ENCODE peak calls at places on chromosomes 2 and 18, in nine cellular contexts. One of them, this sample, is unnamed.

GRCh38 chr2:119011910-119012209 is 69.9 kb downstream of the MARCO start:
- DNase-seq in spleen: no peak
- DNase-seq in H1: no peak
- DNase-seq in GM12891: no peak
- DNase-seq in HepG2: no peak
- DNase-seq in GM23338: no peak
- DNase-seq in upper lobe of left lung: no peak
- DNase-seq in HL-60: no peak
- DNase-seq in transverse colon: no peak
- DNase-seq in this sample: no peak

GRCh38 chr2:65055427-65056214 is 595 bp upstream of the CEP68 start:
- DNase-seq in spleen: peak; percentile 95
- DNase-seq in GM23338: no peak
- DNase-seq in H1: peak; percentile 77
- DNase-seq in HL-60: peak; percentile 65
- DNase-seq in transverse colon: peak; percentile 77
- DNase-seq in upper lobe of left lung: peak; percentile 93
- DNase-seq in HepG2: no peak
- DNase-seq in GM12891: no peak
- DNase-seq in this sample: no peak

GRCh38 chr18:12009581-12010140 is 28.4 kb downstream of the IMPA2 start:
- DNase-seq in GM12891: no peak
- DNase-seq in GM23338: no peak
- DNase-seq in H1: no peak
- DNase-seq in transverse colon: no peak
- DNase-seq in spleen: no peak
- DNase-seq in upper lobe of left lung: no peak
- DNase-seq in HL-60: no peak
- DNase-seq in HepG2: no peak
- DNase-seq in this sample: no peak

GRCh38 chr2:209666296-209666695 is 105.3 kb upstream of the UNC80 start:
- DNase-seq in GM12891: no peak
- DNase-seq in H1: no peak
- DNase-seq in GM23338: peak; percentile 15
- DNase-seq in upper lobe of left lung: no peak
- DNase-seq in transverse colon: no peak
- DNase-seq in spleen: no peak
- DNase-seq in HL-60: no peak
- DNase-seq in HepG2: no peak
- DNase-seq in this sample: no peak

GRCh38 chr2:29834036-29834540 is 87.3 kb downstream of the ALK start:
- DNase-seq in spleen: no peak
- DNase-seq in H1: no peak
- DNase-seq in HepG2: no peak
- DNase-seq in GM23338: no peak
- DNase-seq in transverse colon: no peak
- DNase-seq in upper lobe of left lung: no peak
- DNase-seq in GM12891: no peak
- DNase-seq in HL-60: no peak
- DNase-seq in this sample: no peak

GRCh38 chr2:128037624-128038023 is 9.8 kb upstream of the SAP130 start:
- DNase-seq in HepG2: no peak
- DNase-seq in GM12891: no peak
- DNase-seq in spleen: no peak
- DNase-seq in GM23338: peak; percentile 35
- DNase-seq in H1: peak; percentile 56
- DNase-seq in transverse colon: no peak
- DNase-seq in HL-60: no peak
- DNase-seq in upper lobe of left lung: no peak
- DNase-seq in this sample: no peak

GRCh38 chr18:23087352-23087751 is 47.9 kb upstream of the CABLES1 start:
- DNase-seq in spleen: no peak
- DNase-seq in upper lobe of left lung: no peak
- DNase-seq in H1: no peak
- DNase-seq in HL-60: no peak
- DNase-seq in GM23338: no peak
- DNase-seq in transverse colon: no peak
- DNase-seq in HepG2: no peak
- DNase-seq in GM12891: no peak
- DNase-seq in this sample: no peak

GRCh38 chr2:215832791-215833190 is 180.6 kb downstream of the MREG start:
- DNase-seq in upper lobe of left lung: no peak
- DNase-seq in GM12891: no peak
- DNase-seq in GM23338: no peak
- DNase-seq in transverse colon: no peak
- DNase-seq in spleen: no peak
- DNase-seq in HL-60: peak; percentile 48
- DNase-seq in H1: no peak
- DNase-seq in HepG2: peak; percentile 39
- DNase-seq in this sample: no peak

GRCh38 chr2:231717281-231718180 is 9.2 kb downstream of the PTMA start:
- DNase-seq in H1: peak; percentile 74
- DNase-seq in transverse colon: no peak
- DNase-seq in GM12891: no peak
- DNase-seq in HL-60: peak; percentile 95
- DNase-seq in spleen: no peak
- DNase-seq in GM23338: peak; percentile 75
- DNase-seq in upper lobe of left lung: no peak
- DNase-seq in HepG2: peak; percentile 67
- DNase-seq in this sample: no peak

GRCh38 chr2:460861-461260 is 173.0 kb upstream of the ALKAL2 start:
- DNase-seq in transverse colon: peak; percentile 16
- DNase-seq in GM12891: no peak
- DNase-seq in HepG2: no peak
- DNase-seq in spleen: no peak
- DNase-seq in H1: no peak
- DNase-seq in HL-60: no peak
- DNase-seq in GM23338: no peak
- DNase-seq in upper lobe of left lung: no peak
- DNase-seq in this sample: no peak

GRCh38 chr18:2848879-2849254 is 2.1 kb downstream of the EMILIN2 start:
- DNase-seq in spleen: no peak
- DNase-seq in GM23338: no peak
- DNase-seq in transverse colon: no peak
- DNase-seq in HepG2: no peak
- DNase-seq in upper lobe of left lung: no peak
- DNase-seq in H1: no peak
- DNase-seq in HL-60: no peak
- DNase-seq in GM12891: no peak
- DNase-seq in this sample: no peak

GRCh38 chr2:189109921-189110397 is 69.6 kb downstream of the COL5A2 start:
- DNase-seq in H1: no peak
- DNase-seq in HepG2: peak; percentile 60
- DNase-seq in HL-60: no peak
- DNase-seq in upper lobe of left lung: no peak
- DNase-seq in transverse colon: no peak
- DNase-seq in GM12891: no peak
- DNase-seq in spleen: no peak
- DNase-seq in GM23338: peak; percentile 34
- DNase-seq in this sample: no peak

GRCh38 chr2:136392897-136393296 is 274.9 kb upstream of the CXCR4 start:
- DNase-seq in spleen: no peak
- DNase-seq in transverse colon: no peak
- DNase-seq in upper lobe of left lung: no peak
- DNase-seq in GM23338: no peak
- DNase-seq in HepG2: no peak
- DNase-seq in H1: no peak
- DNase-seq in HL-60: no peak
- DNase-seq in GM12891: no peak
- DNase-seq in this sample: no peak

GRCh38 chr2:47359375-47359868 is 43.5 kb upstream of the MSH2 start:
- DNase-seq in GM23338: no peak
- DNase-seq in GM12891: no peak
- DNase-seq in HL-60: no peak
- DNase-seq in spleen: no peak
- DNase-seq in transverse colon: no peak
- DNase-seq in HepG2: no peak
- DNase-seq in upper lobe of left lung: no peak
- DNase-seq in H1: no peak
- DNase-seq in this sample: no peak

GRCh38 chr18:31992836-31993575 is 25.6 kb upstream of the RNF125 start:
- DNase-seq in GM23338: peak; percentile 68
- DNase-seq in transverse colon: no peak
- DNase-seq in spleen: no peak
- DNase-seq in HL-60: no peak
- DNase-seq in GM12891: no peak
- DNase-seq in HepG2: no peak
- DNase-seq in H1: peak; percentile 47
- DNase-seq in upper lobe of left lung: no peak
- DNase-seq in this sample: no peak

GRCh38 chr18:42086288-42086687 is 131.3 kb downstream of the PIK3C3 start:
- DNase-seq in GM23338: no peak
- DNase-seq in spleen: no peak
- DNase-seq in H1: no peak
- DNase-seq in transverse colon: no peak
- DNase-seq in GM12891: no peak
- DNase-seq in HepG2: no peak
- DNase-seq in upper lobe of left lung: no peak
- DNase-seq in HL-60: no peak
- DNase-seq in this sample: no peak
- TF ChIP-seq POLR2AphosphoS5 in GM23338: no peak
- TF ChIP-seq POLR2AphosphoS5 in spleen: no peak
- TF ChIP-seq POLR2AphosphoS5 in H1: no peak
- TF ChIP-seq POLR2AphosphoS5 in transverse colon: no peak
- TF ChIP-seq POLR2AphosphoS5 in GM12891: no peak
- TF ChIP-seq POLR2AphosphoS5 in HepG2: no peak
- TF ChIP-seq POLR2AphosphoS5 in upper lobe of left lung: no peak
- TF ChIP-seq POLR2AphosphoS5 in HL-60: no peak
- TF ChIP-seq POLR2AphosphoS5 in this sample: no peak

GRCh38 chr2:226799211-226799975 is at the start of gene IRS1:
- DNase-seq in GM23338: peak; percentile 86
- DNase-seq in GM12891: peak; percentile 50
- DNase-seq in H1: peak; percentile 78
- DNase-seq in HL-60: peak; percentile 48
- DNase-seq in upper lobe of left lung: peak; percentile 94
- DNase-seq in HepG2: peak; percentile 66
- DNase-seq in spleen: peak; percentile 90
- DNase-seq in transverse colon: peak; percentile 73
- DNase-seq in this sample: peak; percentile 44

GRCh38 chr2:226800941-226801784 is 1.5 kb upstream of the IRS1 start:
- DNase-seq in transverse colon: peak; percentile 91
- DNase-seq in upper lobe of left lung: peak; percentile 94
- DNase-seq in GM12891: peak; percentile 70
- DNase-seq in spleen: peak; percentile 92
- DNase-seq in H1: peak; percentile 97
- DNase-seq in GM23338: peak; percentile 91
- DNase-seq in HepG2: peak; percentile 79
- DNase-seq in HL-60: no peak
- DNase-seq in this sample: peak; percentile 67

GRCh38 chr2:226799976-226800940 is 638 bp upstream of the IRS1 start:
- DNase-seq in H1: peak; percentile 46
- DNase-seq in GM12891: no peak
- DNase-seq in GM23338: peak; percentile 38
- DNase-seq in HL-60: no peak
- DNase-seq in HepG2: peak; percentile 98
- DNase-seq in transverse colon: peak; percentile 33
- DNase-seq in spleen: no peak
- DNase-seq in upper lobe of left lung: no peak
- DNase-seq in this sample: no peak

GRCh38 chr2:226803410-226803809 is 3.8 kb upstream of the IRS1 start:
- DNase-seq in spleen: no peak
- DNase-seq in GM12891: no peak
- DNase-seq in upper lobe of left lung: no peak
- DNase-seq in GM23338: no peak
- DNase-seq in HL-60: no peak
- DNase-seq in transverse colon: no peak
- DNase-seq in H1: no peak
- DNase-seq in HepG2: no peak
- DNase-seq in this sample: no peak

DNA sequence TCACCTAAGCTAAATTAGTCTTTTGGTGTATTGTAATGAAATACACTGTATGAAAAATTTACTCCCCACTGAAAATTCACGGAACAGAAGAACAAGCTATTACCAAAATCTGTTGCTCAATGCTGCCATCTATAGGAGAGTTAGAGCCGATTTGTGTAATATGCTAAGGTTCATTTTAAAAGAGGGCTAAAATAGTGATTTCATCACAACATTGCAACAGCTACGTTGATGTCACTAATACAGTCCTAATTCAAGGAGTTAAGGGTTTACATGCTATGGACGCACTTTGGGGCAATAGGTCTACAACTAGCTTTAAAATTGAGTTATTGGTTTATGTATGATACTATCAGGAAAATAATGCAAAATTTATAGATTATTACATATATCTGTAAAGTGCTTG is 3.0 kb upstream of the IRS1 start:
- DNase-seq in transverse colon: no peak
- DNase-seq in GM23338: peak; percentile 79
- DNase-seq in HepG2: peak; percentile 86
- DNase-seq in upper lobe of left lung: no peak
- DNase-seq in spleen: no peak
- DNase-seq in H1: no peak
- DNase-seq in HL-60: peak; percentile 56
- DNase-seq in GM12891: no peak
- DNase-seq in this sample: no peak
- TF ChIP-seq POLR2AphosphoS5 in transverse colon: no peak
- TF ChIP-seq POLR2AphosphoS5 in GM23338: no peak
- TF ChIP-seq POLR2AphosphoS5 in HepG2: no peak
- TF ChIP-seq POLR2AphosphoS5 in upper lobe of left lung: no peak
- TF ChIP-seq POLR2AphosphoS5 in spleen: no peak
- TF ChIP-seq POLR2AphosphoS5 in H1: no peak
- TF ChIP-seq POLR2AphosphoS5 in HL-60: no peak
- TF ChIP-seq POLR2AphosphoS5 in GM12891: no peak
- TF ChIP-seq POLR2AphosphoS5 in this sample: no peak

GRCh38 chr2:198640463-198640862 is 817.3 kb downstream of the SATB2 start:
- DNase-seq in HL-60: no peak
- DNase-seq in GM12891: no peak
- DNase-seq in GM23338: no peak
- DNase-seq in spleen: no peak
- DNase-seq in HepG2: no peak
- DNase-seq in upper lobe of left lung: no peak
- DNase-seq in transverse colon: no peak
- DNase-seq in H1: no peak
- DNase-seq in this sample: no peak

GRCh38 chr2:198639580-198639979 is 818.2 kb downstream of the SATB2 start:
- DNase-seq in spleen: no peak
- DNase-seq in HepG2: no peak
- DNase-seq in transverse colon: no peak
- DNase-seq in upper lobe of left lung: no peak
- DNase-seq in GM23338: no peak
- DNase-seq in GM12891: no peak
- DNase-seq in H1: no peak
- DNase-seq in HL-60: peak; percentile 76
- DNase-seq in this sample: no peak

GRCh38 chr2:198641161-198641560 is 816.6 kb downstream of the SATB2 start:
- DNase-seq in spleen: no peak
- DNase-seq in H1: no peak
- DNase-seq in HL-60: no peak
- DNase-seq in HepG2: no peak
- DNase-seq in GM23338: no peak
- DNase-seq in transverse colon: no peak
- DNase-seq in GM12891: no peak
- DNase-seq in upper lobe of left lung: no peak
- DNase-seq in this sample: no peak

GRCh38 chr2:198638579-198638978 is 819.2 kb downstream of the SATB2 start:
- DNase-seq in H1: no peak
- DNase-seq in GM12891: no peak
- DNase-seq in GM23338: no peak
- DNase-seq in upper lobe of left lung: no peak
- DNase-seq in spleen: no peak
- DNase-seq in HL-60: no peak
- DNase-seq in transverse colon: no peak
- DNase-seq in HepG2: no peak
- DNase-seq in this sample: no peak
- TF ChIP-seq POLR2AphosphoS5 in H1: no peak
- TF ChIP-seq POLR2AphosphoS5 in GM12891: no peak
- TF ChIP-seq POLR2AphosphoS5 in GM23338: no peak
- TF ChIP-seq POLR2AphosphoS5 in upper lobe of left lung: no peak
- TF ChIP-seq POLR2AphosphoS5 in spleen: no peak
- TF ChIP-seq POLR2AphosphoS5 in HL-60: no peak
- TF ChIP-seq POLR2AphosphoS5 in transverse colon: no peak
- TF ChIP-seq POLR2AphosphoS5 in HepG2: no peak
- TF ChIP-seq POLR2AphosphoS5 in this sample: no peak

GRCh38 chr2:18599509-18600254 is 10.3 kb upstream of the NT5C1B start:
- DNase-seq in upper lobe of left lung: no peak
- DNase-seq in transverse colon: no peak
- DNase-seq in GM12891: no peak
- DNase-seq in H1: no peak
- DNase-seq in spleen: no peak
- DNase-seq in GM23338: no peak
- DNase-seq in HepG2: no peak
- DNase-seq in HL-60: no peak
- DNase-seq in this sample: no peak
- TF ChIP-seq POLR2AphosphoS5 in upper lobe of left lung: no peak
- TF ChIP-seq POLR2AphosphoS5 in transverse colon: no peak
- TF ChIP-seq POLR2AphosphoS5 in GM12891: no peak
- TF ChIP-seq POLR2AphosphoS5 in H1: no peak
- TF ChIP-seq POLR2AphosphoS5 in spleen: no peak
- TF ChIP-seq POLR2AphosphoS5 in GM23338: no peak
- TF ChIP-seq POLR2AphosphoS5 in HepG2: no peak
- TF ChIP-seq POLR2AphosphoS5 in HL-60: no peak
- TF ChIP-seq POLR2AphosphoS5 in this sample: no peak

This sample was measured in GM12892.